ENCODE peak calls at places on chromosomes 3 and 15, in eight cellular contexts. J is GM12878, D is HCT116, C is sigmoid colon, E is GM12892, G is breast epithelium, Q is endothelial cell of umbilical vein, W is upper lobe of left lung. U is an unnamed sample.

GRCh38 chr15:73717802-73718201 is 33.6 kb downstream of the CD276 start:
- DNase-seq in D (no peak), E (no peak), C (no peak), G (no peak), J (no peak), Q (no peak), W (no peak), U (no peak)

GRCh38 chr3:170728181-170728580 is 141.8 kb downstream of the RPL22L1 start:
- DNase-seq in C (no peak), Q (no peak), G (no peak), E (no peak), W (no peak), J (no peak), D (no peak), U (no peak)

GRCh38 chr15:76286231-76286879 is 24.9 kb downstream of the ETFA start:
- DNase-seq in G (no peak), Q (no peak), C (no peak), D (no peak), J (peak; percentile 28), E (peak; percentile 14), W (no peak), U (no peak)

GRCh38 chr15:26648676-26649075 is 124.2 kb downstream of the GABRB3 start:
- DNase-seq in G (no peak), E (no peak), D (no peak), W (no peak), C (no peak), Q (no peak), J (no peak), U (no peak)

GRCh38 chr15:83276661-83277060 is 7.8 kb downstream of the BNC1 start:
- DNase-seq in J (no peak), W (no peak), C (no peak), Q (no peak), G (no peak), E (no peak), D (no peak), U (no peak)

GRCh38 chr3:4906107-4906621 is 73.1 kb upstream of the BHLHE40 start:
- DNase-seq in W (no peak), D (no peak), Q (no peak), E (no peak), G (no peak), C (no peak), J (no peak), U (no peak)

GRCh38 chr15:43541785-43542184 is 24.4 kb downstream of the MAP1A start:
- DNase-seq in Q (no peak), G (no peak), E (no peak), W (no peak), C (no peak), J (no peak), D (no peak), U (no peak)

GRCh38 chr3:106457278-106458210 is 588.7 kb upstream of the CBLB start:
- DNase-seq in E (peak; percentile 12), G (peak; percentile 35), D (no peak), C (no peak), W (no peak), Q (peak; percentile 24), J (peak; percentile 61), U (no peak)

GRCh38 chr15:65920121-65920520 is 50.8 kb downstream of the RAB11A start:
- DNase-seq in C (no peak), J (no peak), D (no peak), G (no peak), E (no peak), W (no peak), Q (no peak), U (peak; percentile 41)

GRCh38 chr3:8619548-8619947 is 25.1 kb downstream of the SSUH2 start:
- DNase-seq in J (no peak), D (no peak), C (peak; percentile 27), W (no peak), Q (no peak), G (no peak), E (no peak), U (no peak)

GRCh38 chr3:73784647-73785420 is 160.1 kb upstream of the PDZRN3 start:
- DNase-seq in G (no peak), C (no peak), J (no peak), Q (no peak), W (no peak), D (no peak), E (no peak), U (no peak)

GRCh38 chr3:141441381-141442365 is 45.2 kb upstream of the RASA2 start:
- DNase-seq in Q (peak; percentile 85), D (no peak), C (no peak), J (peak; percentile 84), G (no peak), E (peak; percentile 50), W (no peak), U (peak; percentile 51)

GRCh38 chr3:194365978-194366490 is 3.5 kb downstream of the LRRC15 start:
- DNase-seq in G (no peak), C (no peak), E (no peak), W (no peak), J (no peak), D (no peak), Q (no peak), U (no peak)

GRCh38 chr15:70532536-70533186 is 230.7 kb downstream of the UACA start:
- DNase-seq in C (no peak), W (no peak), E (no peak), D (no peak), Q (no peak), J (no peak), G (no peak), U (no peak)

GRCh38 chr15:70535071-70535954 is 228.0 kb downstream of the UACA start:
- DNase-seq in W (no peak), G (no peak), E (no peak), J (no peak), Q (no peak), D (no peak), C (no peak), U (no peak)

GRCh38 chr15:70535955-70536338 is 227.4 kb downstream of the UACA start:
- DNase-seq in E (no peak), G (no peak), J (no peak), Q (no peak), W (no peak), C (peak; percentile 14), D (no peak), U (no peak)

GRCh38 chr15:70530906-70531305 is 232.5 kb downstream of the UACA start:
- DNase-seq in W (no peak), E (no peak), J (no peak), C (no peak), D (no peak), G (no peak), Q (no peak), U (no peak)

DNA sequence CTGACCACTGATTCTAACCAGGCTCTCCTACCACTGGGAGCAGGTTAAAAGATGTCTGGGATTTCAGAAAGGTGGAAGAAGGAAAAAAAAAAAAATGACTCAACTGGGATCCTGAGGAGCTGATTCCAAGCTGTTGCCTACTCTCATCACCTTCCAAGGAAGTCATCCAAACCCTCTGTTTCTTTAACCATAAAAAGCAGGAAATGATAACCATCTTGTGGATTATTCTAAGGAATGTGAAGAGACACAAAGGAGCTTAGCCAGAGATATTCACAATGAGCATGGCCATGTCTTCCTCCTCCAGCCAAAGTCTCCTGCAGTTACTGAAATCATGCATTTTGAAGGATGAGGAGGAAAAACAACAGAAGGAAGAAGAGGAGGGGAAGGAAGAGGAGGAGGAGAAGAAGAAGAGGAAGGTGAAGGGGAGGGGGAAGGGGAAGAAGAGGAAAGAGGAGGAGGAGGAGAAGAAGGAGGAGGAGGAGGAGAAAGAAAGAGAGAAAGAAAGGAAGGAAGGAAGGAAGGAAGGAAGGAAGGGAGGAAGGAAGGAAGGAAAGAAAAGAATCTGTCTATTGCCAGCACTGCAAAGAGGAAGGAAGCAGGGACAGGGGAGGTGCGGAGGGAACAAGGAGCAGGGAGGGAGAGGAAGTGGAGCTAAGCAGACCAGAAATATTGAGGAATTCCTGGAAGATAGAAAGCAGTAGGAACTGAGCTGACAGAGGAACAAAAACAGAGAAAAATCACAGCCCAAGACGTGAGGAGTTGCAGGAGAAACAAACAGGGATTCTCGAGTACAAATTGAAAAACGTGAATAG is 229.2 kb downstream of the UACA start:
- DNase-seq in C (no peak), J (no peak), D (no peak), Q (no peak), W (no peak), G (no peak), E (no peak), U (no peak)
- TF ChIP-seq POLR2AphosphoS5 in C (no peak), J (no peak), D (no peak), Q (no peak), W (no peak), G (no peak), E (no peak), U (no peak)

GRCh38 chr3:11719406-11720219 is 75.9 kb upstream of the VGLL4 start:
- DNase-seq in C (peak; percentile 85), E (peak; percentile 75), J (no peak), Q (peak; percentile 66), D (peak; percentile 78), G (peak; percentile 93), W (peak; percentile 97), U (peak; percentile 95)
- TF ChIP-seq POLR2A in C (no peak), E (no peak), J (peak; percentile 1), Q (no peak), D (no peak), G (peak; percentile 47), W (peak; percentile 77), U (no peak)

DNA sequence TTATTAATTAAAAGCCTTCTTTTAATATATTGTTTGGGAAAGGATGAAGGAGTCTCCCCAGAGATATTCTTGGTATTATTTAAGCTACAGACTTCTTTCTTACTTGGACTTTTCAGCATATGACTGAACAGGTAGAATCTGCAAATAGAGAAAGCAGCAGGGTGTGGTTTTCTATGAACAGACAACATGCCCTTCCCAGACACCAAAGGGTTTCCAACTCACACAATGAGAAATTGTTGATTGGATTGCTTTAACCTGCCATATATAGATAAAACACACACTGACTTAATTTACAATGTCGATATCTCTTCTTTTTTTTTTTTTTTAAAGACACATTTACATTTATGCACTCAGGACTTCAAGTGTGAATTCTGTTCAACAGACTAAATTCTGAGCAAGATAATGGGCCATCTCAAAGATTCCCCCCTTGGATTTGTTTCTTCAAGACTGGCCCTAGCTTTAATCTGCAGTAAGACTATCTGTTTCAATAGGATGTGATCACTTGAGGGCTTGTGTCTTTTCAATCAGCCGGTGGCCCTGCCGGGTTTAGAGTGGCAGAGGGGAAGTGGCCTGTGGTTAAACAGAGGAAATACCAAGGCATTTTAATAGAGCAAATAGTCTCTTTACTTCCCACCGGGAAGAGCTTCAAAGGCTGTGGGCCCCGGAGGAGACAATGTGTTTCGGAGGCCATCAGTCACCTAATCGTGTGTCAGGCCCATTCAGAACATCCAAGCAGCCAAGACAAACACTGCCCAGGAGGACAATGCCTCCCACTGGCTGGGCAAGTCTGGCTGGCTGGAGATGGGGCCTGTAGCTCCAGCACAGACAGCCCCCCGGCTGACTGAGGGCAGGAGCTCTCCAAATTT is 6.1 kb downstream of the IL17RD start:
- DNase-seq in E (no peak), G (no peak), J (no peak), C (no peak), W (no peak), D (peak; percentile 51), Q (peak; percentile 18), U (no peak)
- TF ChIP-seq POLR2AphosphoS5 in E (no peak), G (no peak), J (no peak), C (no peak), W (no peak), D (no peak), Q (no peak), U (no peak)

DNA sequence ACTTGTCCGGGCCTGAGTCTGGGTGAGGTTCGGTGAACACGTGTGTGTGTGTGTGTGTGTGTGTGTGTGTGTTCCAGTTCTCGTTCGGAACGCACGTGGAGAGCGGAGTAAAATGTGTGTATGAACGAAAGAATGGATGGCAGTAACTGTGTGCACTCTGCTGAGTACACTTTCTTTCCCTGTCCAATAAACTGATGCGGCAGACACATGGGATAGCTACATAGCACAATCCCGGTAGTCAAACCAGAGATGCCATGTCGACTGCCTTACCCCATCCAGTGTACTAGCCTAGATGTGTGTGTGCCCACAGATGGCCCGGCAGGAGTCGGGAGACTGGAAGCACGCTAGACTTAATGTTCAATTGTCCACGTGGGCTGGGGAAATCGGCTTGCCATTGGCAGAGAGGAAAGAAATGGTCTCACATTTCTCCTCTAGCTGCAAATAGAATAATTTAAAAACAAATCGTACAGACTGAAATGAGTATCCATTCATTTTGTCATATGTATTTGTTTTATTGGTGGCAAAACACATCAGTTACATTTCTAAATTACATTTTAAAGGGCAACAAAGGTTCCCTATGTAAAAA is 579 bp upstream of the GOLIM4 start:
- DNase-seq in E (peak; percentile 15), W (no peak), C (no peak), Q (peak; percentile 92), J (peak; percentile 56), D (peak; percentile 83), G (no peak), U (peak; percentile 55)
- TF ChIP-seq POLR2A in E (no peak), W (no peak), C (no peak), Q (no peak), J (no peak), D (peak; percentile 78), G (no peak), U (no peak)

U was measured in stomach.